ENCODE peak calls at places on chromosome 7, in nine cellular contexts. One of them, this sample, is unnamed.

GRCh38 chr7:151064454-151064853 is 5.1 kb downstream of the SLC4A2 start:
- DNase-seq in stimulated activated CD8-positive, alpha-beta memory T cell treated with anti-CD3 and anti-CD28 coated beads, Interleukin-2, amount 100 ng/mL, for 48 hours: no peak
- DNase-seq in T-cell: no peak
- DNase-seq in foreskin keratinocyte: no peak
- DNase-seq in HL-60: no peak
- DNase-seq in kidney tubule cell: no peak
- DNase-seq in kidney epithelial cell: no peak
- DNase-seq in GM12865: no peak
- DNase-seq in head of caudate nucleus: no peak
- DNase-seq in this sample: no peak

GRCh38 chr7:151117565-151117964 is 31.3 kb downstream of the AGAP3 start:
- DNase-seq in stimulated activated CD8-positive, alpha-beta memory T cell treated with anti-CD3 and anti-CD28 coated beads, Interleukin-2, amount 100 ng/mL, for 48 hours: no peak
- DNase-seq in T-cell: peak
- DNase-seq in foreskin keratinocyte: no peak
- DNase-seq in HL-60: peak
- DNase-seq in kidney tubule cell: no peak
- DNase-seq in kidney epithelial cell: no peak
- DNase-seq in GM12865: peak
- DNase-seq in head of caudate nucleus: no peak
- DNase-seq in this sample: no peak

GRCh38 chr7:151007469-151007898 is 16.7 kb downstream of the NOS3 start:
- DNase-seq in stimulated activated CD8-positive, alpha-beta memory T cell treated with anti-CD3 and anti-CD28 coated beads, Interleukin-2, amount 100 ng/mL, for 48 hours: no peak
- DNase-seq in T-cell: no peak
- DNase-seq in foreskin keratinocyte: no peak
- DNase-seq in HL-60: no peak
- DNase-seq in kidney tubule cell: no peak
- DNase-seq in kidney epithelial cell: no peak
- DNase-seq in GM12865: no peak
- DNase-seq in head of caudate nucleus: no peak
- DNase-seq in this sample: no peak

GRCh38 chr7:156577645-156578577 is 62.7 kb upstream of the RNF32 start:
- DNase-seq in stimulated activated CD8-positive, alpha-beta memory T cell treated with anti-CD3 and anti-CD28 coated beads, Interleukin-2, amount 100 ng/mL, for 48 hours: no peak
- DNase-seq in T-cell: no peak
- DNase-seq in foreskin keratinocyte: no peak
- DNase-seq in HL-60: no peak
- DNase-seq in kidney tubule cell: no peak
- DNase-seq in kidney epithelial cell: no peak
- DNase-seq in GM12865: no peak
- DNase-seq in head of caudate nucleus: peak
- DNase-seq in this sample: no peak

GRCh38 chr7:23475579-23475844 is 5.2 kb upstream of the IGF2BP3 start:
- DNase-seq in stimulated activated CD8-positive, alpha-beta memory T cell treated with anti-CD3 and anti-CD28 coated beads, Interleukin-2, amount 100 ng/mL, for 48 hours: no peak
- DNase-seq in T-cell: no peak
- DNase-seq in foreskin keratinocyte: no peak
- DNase-seq in HL-60: no peak
- DNase-seq in kidney tubule cell: no peak
- DNase-seq in kidney epithelial cell: no peak
- DNase-seq in GM12865: no peak
- DNase-seq in head of caudate nucleus: no peak
- DNase-seq in this sample: no peak

GRCh38 chr7:1664711-1665591 is 5.1 kb upstream of the ELFN1 start:
- DNase-seq in stimulated activated CD8-positive, alpha-beta memory T cell treated with anti-CD3 and anti-CD28 coated beads, Interleukin-2, amount 100 ng/mL, for 48 hours: peak
- DNase-seq in T-cell: peak
- DNase-seq in foreskin keratinocyte: no peak
- DNase-seq in HL-60: peak
- DNase-seq in kidney tubule cell: peak
- DNase-seq in kidney epithelial cell: no peak
- DNase-seq in GM12865: peak
- DNase-seq in head of caudate nucleus: peak
- DNase-seq in this sample: peak

GRCh38 chr7:147196476-147196875 is 1079.9 kb downstream of the CNTNAP2 start:
- DNase-seq in stimulated activated CD8-positive, alpha-beta memory T cell treated with anti-CD3 and anti-CD28 coated beads, Interleukin-2, amount 100 ng/mL, for 48 hours: no peak
- DNase-seq in T-cell: no peak
- DNase-seq in foreskin keratinocyte: no peak
- DNase-seq in HL-60: no peak
- DNase-seq in kidney tubule cell: no peak
- DNase-seq in kidney epithelial cell: no peak
- DNase-seq in GM12865: no peak
- DNase-seq in head of caudate nucleus: no peak
- DNase-seq in this sample: no peak

GRCh38 chr7:34191766-34192550 is 286.6 kb downstream of the BMPER start:
- DNase-seq in stimulated activated CD8-positive, alpha-beta memory T cell treated with anti-CD3 and anti-CD28 coated beads, Interleukin-2, amount 100 ng/mL, for 48 hours: no peak
- DNase-seq in T-cell: no peak
- DNase-seq in foreskin keratinocyte: no peak
- DNase-seq in HL-60: no peak
- DNase-seq in kidney tubule cell: no peak
- DNase-seq in kidney epithelial cell: no peak
- DNase-seq in GM12865: no peak
- DNase-seq in head of caudate nucleus: no peak
- DNase-seq in this sample: peak

GRCh38 chr7:135901585-135902540 is 75.3 kb downstream of the MTPN start:
- DNase-seq in stimulated activated CD8-positive, alpha-beta memory T cell treated with anti-CD3 and anti-CD28 coated beads, Interleukin-2, amount 100 ng/mL, for 48 hours: no peak
- DNase-seq in T-cell: no peak
- DNase-seq in foreskin keratinocyte: no peak
- DNase-seq in HL-60: no peak
- DNase-seq in kidney tubule cell: no peak
- DNase-seq in kidney epithelial cell: no peak
- DNase-seq in GM12865: no peak
- DNase-seq in head of caudate nucleus: no peak
- DNase-seq in this sample: no peak

GRCh38 chr7:14995774-14996173 is 93.2 kb upstream of the DGKB start:
- DNase-seq in stimulated activated CD8-positive, alpha-beta memory T cell treated with anti-CD3 and anti-CD28 coated beads, Interleukin-2, amount 100 ng/mL, for 48 hours: no peak
- DNase-seq in T-cell: no peak
- DNase-seq in foreskin keratinocyte: no peak
- DNase-seq in HL-60: no peak
- DNase-seq in kidney tubule cell: peak
- DNase-seq in kidney epithelial cell: no peak
- DNase-seq in GM12865: no peak
- DNase-seq in head of caudate nucleus: no peak
- DNase-seq in this sample: no peak

GRCh38 chr7:32048970-32049369 is 21.2 kb downstream of the PDE1C start:
- DNase-seq in stimulated activated CD8-positive, alpha-beta memory T cell treated with anti-CD3 and anti-CD28 coated beads, Interleukin-2, amount 100 ng/mL, for 48 hours: no peak
- DNase-seq in T-cell: no peak
- DNase-seq in foreskin keratinocyte: no peak
- DNase-seq in HL-60: no peak
- DNase-seq in kidney tubule cell: peak
- DNase-seq in kidney epithelial cell: no peak
- DNase-seq in GM12865: peak
- DNase-seq in head of caudate nucleus: no peak
- DNase-seq in this sample: no peak

GRCh38 chr7:132882714-132883428 is 199.0 kb downstream of the CHCHD3 start:
- DNase-seq in stimulated activated CD8-positive, alpha-beta memory T cell treated with anti-CD3 and anti-CD28 coated beads, Interleukin-2, amount 100 ng/mL, for 48 hours: peak
- DNase-seq in T-cell: peak
- DNase-seq in foreskin keratinocyte: no peak
- DNase-seq in HL-60: no peak
- DNase-seq in kidney tubule cell: no peak
- DNase-seq in kidney epithelial cell: no peak
- DNase-seq in GM12865: peak
- DNase-seq in head of caudate nucleus: no peak
- DNase-seq in this sample: no peak

GRCh38 chr7:120988591-120989299 is at the start of gene CPED1:
- DNase-seq in stimulated activated CD8-positive, alpha-beta memory T cell treated with anti-CD3 and anti-CD28 coated beads, Interleukin-2, amount 100 ng/mL, for 48 hours: peak
- DNase-seq in T-cell: peak
- DNase-seq in foreskin keratinocyte: peak
- DNase-seq in HL-60: peak
- DNase-seq in kidney tubule cell: peak
- DNase-seq in kidney epithelial cell: no peak
- DNase-seq in GM12865: peak
- DNase-seq in head of caudate nucleus: peak
- DNase-seq in this sample: peak

GRCh38 chr7:110522751-110523200 is 568.2 kb upstream of the LRRN3 start:
- DNase-seq in stimulated activated CD8-positive, alpha-beta memory T cell treated with anti-CD3 and anti-CD28 coated beads, Interleukin-2, amount 100 ng/mL, for 48 hours: no peak
- DNase-seq in T-cell: no peak
- DNase-seq in foreskin keratinocyte: no peak
- DNase-seq in HL-60: no peak
- DNase-seq in kidney tubule cell: peak
- DNase-seq in kidney epithelial cell: peak
- DNase-seq in GM12865: no peak
- DNase-seq in head of caudate nucleus: no peak
- DNase-seq in this sample: no peak

GRCh38 chr7:70583965-70584883 is 547.7 kb upstream of the GALNT17 start:
- DNase-seq in stimulated activated CD8-positive, alpha-beta memory T cell treated with anti-CD3 and anti-CD28 coated beads, Interleukin-2, amount 100 ng/mL, for 48 hours: no peak
- DNase-seq in T-cell: no peak
- DNase-seq in foreskin keratinocyte: no peak
- DNase-seq in HL-60: no peak
- DNase-seq in kidney tubule cell: no peak
- DNase-seq in kidney epithelial cell: no peak
- DNase-seq in GM12865: no peak
- DNase-seq in head of caudate nucleus: no peak
- DNase-seq in this sample: no peak

GRCh38 chr7:35504365-35504764 is 190.6 kb downstream of the HERPUD2 start:
- DNase-seq in stimulated activated CD8-positive, alpha-beta memory T cell treated with anti-CD3 and anti-CD28 coated beads, Interleukin-2, amount 100 ng/mL, for 48 hours: no peak
- DNase-seq in T-cell: no peak
- DNase-seq in foreskin keratinocyte: no peak
- DNase-seq in HL-60: no peak
- DNase-seq in kidney tubule cell: no peak
- DNase-seq in kidney epithelial cell: no peak
- DNase-seq in GM12865: peak
- DNase-seq in head of caudate nucleus: no peak
- DNase-seq in this sample: no peak

GRCh38 chr7:24825931-24826661 is 68.8 kb upstream of the GSDME start:
- DNase-seq in stimulated activated CD8-positive, alpha-beta memory T cell treated with anti-CD3 and anti-CD28 coated beads, Interleukin-2, amount 100 ng/mL, for 48 hours: no peak
- DNase-seq in T-cell: no peak
- DNase-seq in foreskin keratinocyte: peak
- DNase-seq in HL-60: no peak
- DNase-seq in kidney tubule cell: peak
- DNase-seq in kidney epithelial cell: no peak
- DNase-seq in GM12865: no peak
- DNase-seq in head of caudate nucleus: no peak
- DNase-seq in this sample: peak

GRCh38 chr7:139023076-139023475 is 12.8 kb downstream of the ZC3HAV1L start:
- DNase-seq in stimulated activated CD8-positive, alpha-beta memory T cell treated with anti-CD3 and anti-CD28 coated beads, Interleukin-2, amount 100 ng/mL, for 48 hours: no peak
- DNase-seq in T-cell: no peak
- DNase-seq in foreskin keratinocyte: no peak
- DNase-seq in HL-60: no peak
- DNase-seq in kidney tubule cell: no peak
- DNase-seq in kidney epithelial cell: no peak
- DNase-seq in GM12865: no peak
- DNase-seq in head of caudate nucleus: no peak
- DNase-seq in this sample: no peak

GRCh38 chr7:128777156-128778123 is 1.8 kb upstream of the OPN1SW start:
- DNase-seq in stimulated activated CD8-positive, alpha-beta memory T cell treated with anti-CD3 and anti-CD28 coated beads, Interleukin-2, amount 100 ng/mL, for 48 hours: no peak
- DNase-seq in T-cell: no peak
- DNase-seq in foreskin keratinocyte: no peak
- DNase-seq in HL-60: no peak
- DNase-seq in kidney tubule cell: no peak
- DNase-seq in kidney epithelial cell: no peak
- DNase-seq in GM12865: no peak
- DNase-seq in head of caudate nucleus: no peak
- DNase-seq in this sample: peak

GRCh38 chr7:71618281-71618680 is 486.3 kb downstream of the GALNT17 start:
- DNase-seq in stimulated activated CD8-positive, alpha-beta memory T cell treated with anti-CD3 and anti-CD28 coated beads, Interleukin-2, amount 100 ng/mL, for 48 hours: no peak
- DNase-seq in T-cell: no peak
- DNase-seq in foreskin keratinocyte: peak
- DNase-seq in HL-60: no peak
- DNase-seq in kidney tubule cell: no peak
- DNase-seq in kidney epithelial cell: no peak
- DNase-seq in GM12865: no peak
- DNase-seq in head of caudate nucleus: no peak
- DNase-seq in this sample: peak

GRCh38 chr7:3573151-3573550 is 272.1 kb downstream of the SDK1 start:
- DNase-seq in stimulated activated CD8-positive, alpha-beta memory T cell treated with anti-CD3 and anti-CD28 coated beads, Interleukin-2, amount 100 ng/mL, for 48 hours: no peak
- DNase-seq in T-cell: no peak
- DNase-seq in foreskin keratinocyte: no peak
- DNase-seq in HL-60: no peak
- DNase-seq in kidney tubule cell: no peak
- DNase-seq in kidney epithelial cell: no peak
- DNase-seq in GM12865: no peak
- DNase-seq in head of caudate nucleus: no peak
- DNase-seq in this sample: no peak

GRCh38 chr7:37775921-37776320 is 72.5 kb upstream of the NME8 start:
- DNase-seq in stimulated activated CD8-positive, alpha-beta memory T cell treated with anti-CD3 and anti-CD28 coated beads, Interleukin-2, amount 100 ng/mL, for 48 hours: no peak
- DNase-seq in T-cell: no peak
- DNase-seq in foreskin keratinocyte: no peak
- DNase-seq in HL-60: no peak
- DNase-seq in kidney tubule cell: no peak
- DNase-seq in kidney epithelial cell: no peak
- DNase-seq in GM12865: no peak
- DNase-seq in head of caudate nucleus: no peak
- DNase-seq in this sample: no peak

GRCh38 chr7:131341690-131342089 is 14.0 kb downstream of the MKLN1 start:
- DNase-seq in stimulated activated CD8-positive, alpha-beta memory T cell treated with anti-CD3 and anti-CD28 coated beads, Interleukin-2, amount 100 ng/mL, for 48 hours: no peak
- DNase-seq in T-cell: no peak
- DNase-seq in foreskin keratinocyte: no peak
- DNase-seq in HL-60: no peak
- DNase-seq in kidney tubule cell: no peak
- DNase-seq in kidney epithelial cell: no peak
- DNase-seq in GM12865: no peak
- DNase-seq in head of caudate nucleus: no peak
- DNase-seq in this sample: no peak

GRCh38 chr7:2637505-2638223 is 5.9 kb downstream of the TTYH3 start:
- DNase-seq in stimulated activated CD8-positive, alpha-beta memory T cell treated with anti-CD3 and anti-CD28 coated beads, Interleukin-2, amount 100 ng/mL, for 48 hours: no peak
- DNase-seq in T-cell: no peak
- DNase-seq in foreskin keratinocyte: no peak
- DNase-seq in HL-60: peak
- DNase-seq in kidney tubule cell: no peak
- DNase-seq in kidney epithelial cell: no peak
- DNase-seq in GM12865: no peak
- DNase-seq in head of caudate nucleus: no peak
- DNase-seq in this sample: no peak

GRCh38 chr7:501526-501925 is 18.1 kb downstream of the PDGFA start:
- DNase-seq in stimulated activated CD8-positive, alpha-beta memory T cell treated with anti-CD3 and anti-CD28 coated beads, Interleukin-2, amount 100 ng/mL, for 48 hours: no peak
- DNase-seq in T-cell: no peak
- DNase-seq in foreskin keratinocyte: no peak
- DNase-seq in HL-60: no peak
- DNase-seq in kidney tubule cell: no peak
- DNase-seq in kidney epithelial cell: no peak
- DNase-seq in GM12865: no peak
- DNase-seq in head of caudate nucleus: no peak
- DNase-seq in this sample: no peak

GRCh38 chr7:156127166-156128134 is 315.2 kb upstream of the SHH start:
- DNase-seq in stimulated activated CD8-positive, alpha-beta memory T cell treated with anti-CD3 and anti-CD28 coated beads, Interleukin-2, amount 100 ng/mL, for 48 hours: no peak
- DNase-seq in T-cell: no peak
- DNase-seq in foreskin keratinocyte: peak
- DNase-seq in HL-60: no peak
- DNase-seq in kidney tubule cell: peak
- DNase-seq in kidney epithelial cell: no peak
- DNase-seq in GM12865: no peak
- DNase-seq in head of caudate nucleus: no peak
- DNase-seq in this sample: no peak

GRCh38 chr7:140062118-140062527 is 628 bp downstream of the PARP12 start:
- DNase-seq in stimulated activated CD8-positive, alpha-beta memory T cell treated with anti-CD3 and anti-CD28 coated beads, Interleukin-2, amount 100 ng/mL, for 48 hours: no peak
- DNase-seq in T-cell: peak
- DNase-seq in foreskin keratinocyte: peak
- DNase-seq in HL-60: no peak
- DNase-seq in kidney tubule cell: peak
- DNase-seq in kidney epithelial cell: no peak
- DNase-seq in GM12865: peak
- DNase-seq in head of caudate nucleus: no peak
- DNase-seq in this sample: no peak